ENCODE peak calls at places on chromosomes 13 and 19, in six cellular contexts. T, Y, N, M, U and Q are unnamed samples.

GRCh38 chr13:98960331-98961203 is 17.3 kb downstream of the DOCK9 start:
- DNase-seq in T (no peak), Y (no peak), N (no peak), M (no peak), U (no peak), Q (no peak)

GRCh38 chr19:42516771-42517170 is 11.5 kb downstream of the CEACAM1 start:
- DNase-seq in T (no peak), Y (no peak), N (no peak), M (no peak), U (no peak), Q (no peak)

GRCh38 chr19:2731181-2732117 is 8.4 kb downstream of the SLC39A3 start:
- DNase-seq in T (no peak), Y (no peak), N (no peak), M (no peak), U (no peak), Q (no peak)

GRCh38 chr19:3279306-3279705 is 54.8 kb downstream of the CELF5 start:
- DNase-seq in T (no peak), Y (no peak), N (no peak), M (no peak), U (no peak), Q (no peak)

GRCh38 chr19:29467824-29468401 is 57.9 kb upstream of the VSTM2B start:
- DNase-seq in T (peak), Y (no peak), N (no peak), M (peak), U (peak), Q (peak)

GRCh38 chr19:55165952-55166529 is 372 bp downstream of the DNAAF3 start:
- DNase-seq in T (peak), Y (no peak), N (peak), M (no peak), U (peak), Q (peak)

GRCh38 chr13:56886398-56886797 is 254.3 kb upstream of the PRR20A start:
- DNase-seq in T (no peak), Y (no peak), N (no peak), M (no peak), U (no peak), Q (no peak)

GRCh38 chr19:262125-262524 is 29.1 kb downstream of the PLPP2 start:
- DNase-seq in T (no peak), Y (no peak), N (no peak), M (no peak), U (no peak), Q (no peak)

GRCh38 chr13:94120878-94121277 is 358.6 kb downstream of the DCT start:
- DNase-seq in T (no peak), Y (no peak), N (no peak), M (no peak), U (no peak), Q (no peak)

GRCh38 chr13:44243198-44243852 is 130.3 kb upstream of the SERP2 start:
- DNase-seq in T (peak), Y (no peak), N (peak), M (no peak), U (peak), Q (peak)

GRCh38 chr13:25196971-25197370 is 24.9 kb upstream of the AMER2 start:
- DNase-seq in T (no peak), Y (no peak), N (no peak), M (no peak), U (no peak), Q (no peak)

GRCh38 chr19:1718382-1719315 is 34.7 kb upstream of the ONECUT3 start:
- DNase-seq in T (peak), Y (no peak), N (no peak), M (no peak), U (no peak), Q (peak)

GRCh38 chr19:56933014-56933705 is 92.6 kb upstream of the PEG3 start:
- DNase-seq in T (no peak), Y (no peak), N (no peak), M (no peak), U (no peak), Q (no peak)

GRCh38 chr13:50757021-50757420 is 86.5 kb downstream of the DLEU7 start:
- DNase-seq in T (no peak), Y (no peak), N (no peak), M (no peak), U (no peak), Q (no peak)

GRCh38 chr19:54142166-54142780 is 4.7 kb downstream of the CNOT3 start:
- DNase-seq in T (no peak), Y (no peak), N (no peak), M (no peak), U (no peak), Q (no peak)

GRCh38 chr19:45010306-45010705 is 9.0 kb downstream of the RELB start:
- DNase-seq in T (no peak), Y (no peak), N (no peak), M (no peak), U (no peak), Q (no peak)